ENCODE peak calls at places on chromosomes 13 and 19, in four cellular contexts. G is right atrium auricular region, X is left ventricle myocardium inferior, I is C1 segment of cervical spinal cord. W is an unnamed sample.

GRCh38 chr13:97621631-97622030 is 187.7 kb downstream of the RAP2A start:
- DNase-seq in G (no peak), X (no peak), I (no peak), W (no peak)

GRCh38 chr13:28778308-28779215 is 41.6 kb upstream of the MTUS2 start:
- DNase-seq in G (no peak), X (no peak), I (no peak), W (no peak)

GRCh38 chr19:17553256-17553655 is 2.2 kb upstream of the COLGALT1 start:
- DNase-seq in G (peak), X (peak), I (no peak), W (no peak)

GRCh38 chr13:49308104-49308875 is 60.6 kb downstream of the CDADC1 start:
- DNase-seq in G (peak), X (peak), I (peak), W (no peak)

GRCh38 chr19:43618921-43619261 is 538 bp downstream of the ZNF428 start:
- DNase-seq in G (no peak), X (no peak), I (no peak), W (no peak)

GRCh38 chr19:5695649-5696195 is 5.6 kb downstream of the RPL36 start:
- DNase-seq in G (no peak), X (no peak), I (no peak), W (no peak)

GRCh38 chr13:50670847-50671542 is 172.5 kb downstream of the DLEU7 start:
- DNase-seq in G (no peak), X (no peak), I (no peak), W (no peak)

GRCh38 chr19:55641376-55642152 is 762 bp downstream of the ZNF580 start:
- DNase-seq in G (no peak), X (no peak), I (no peak), W (no peak)

GRCh38 chr13:110874508-110874960 is 40.3 kb downstream of the ANKRD10 start:
- DNase-seq in G (peak), X (peak), I (no peak), W (no peak)

GRCh38 chr19:12668937-12669271 is 2.3 kb downstream of the WDR83 start:
- DNase-seq in G (peak), X (peak), I (no peak), W (peak)

GRCh38 chr19:13848811-13849241 is 28.1 kb upstream of the NANOS3 start:
- DNase-seq in G (no peak), X (no peak), I (no peak), W (no peak)

GRCh38 chr13:112754281-112755025 is 64.6 kb downstream of the ATP11A start:
- DNase-seq in G (no peak), X (no peak), I (no peak), W (no peak)

GRCh38 chr13:25037057-25037813 is 58.7 kb upstream of the PABPC3 start:
- DNase-seq in G (no peak), X (no peak), I (no peak), W (no peak)

GRCh38 chr13:80454245-80454644 is 113.3 kb upstream of the SPRY2 start:
- DNase-seq in G (no peak), X (no peak), I (no peak), W (no peak)

GRCh38 chr19:18895038-18895827 is 725 bp downstream of the CERS1 start:
- DNase-seq in G (no peak), X (no peak), I (no peak), W (no peak)